ENCODE peak calls at places on chromosomes 12 and 14, in five cellular contexts. Z is pancreas, P is Panc1, X is right lobe of liver, Q is NT2/D1. J is an unnamed sample.

GRCh38 chr12:66708704-66709443 is 30.0 kb upstream of the GRIP1 start:
- DNase-seq in P (no peak), Q (no peak), X (no peak), Z (no peak), J (no peak)

GRCh38 chr12:1935700-1936378 is 17.4 kb upstream of the CACNA2D4 start:
- DNase-seq in Z (peak; percentile 77), X (peak; percentile 68), Q (no peak), P (no peak), J (peak; percentile 22)

GRCh38 chr14:69326611-69327010 is 66.7 kb downstream of the GALNT16 start:
- DNase-seq in X (no peak), Z (no peak), Q (no peak), P (no peak), J (no peak)

GRCh38 chr14:90795744-90796143 is 20.5 kb downstream of the TTC7B start:
- DNase-seq in P (peak; percentile 22), Z (no peak), X (no peak), Q (no peak), J (no peak)

GRCh38 chr14:85576161-85576560 is 46.2 kb downstream of the FLRT2 start:
- DNase-seq in P (no peak), Z (no peak), X (no peak), Q (no peak), J (no peak)

GRCh38 chr12:49345048-49345839 is 1.4 kb upstream of the DNAJC22 start:
- DNase-seq in X (peak; percentile 63), Z (no peak), Q (no peak), P (no peak), J (peak; percentile 87)

GRCh38 chr12:109768901-109769670 is 55.5 kb downstream of the FAM222A start:
- DNase-seq in P (no peak), Q (no peak), X (no peak), Z (no peak), J (peak; percentile 60)

GRCh38 chr12:83700858-83701257 is 1014.2 kb downstream of the TMTC2 start:
- DNase-seq in P (no peak), Z (no peak), Q (no peak), X (no peak), J (no peak)

GRCh38 chr14:105773584-105773983 is 247.2 kb downstream of the TMEM121 start:
- DNase-seq in P (no peak), Q (no peak), Z (no peak), X (no peak), J (no peak)

GRCh38 chr14:77882098-77882497 is 82.2 kb downstream of the ADCK1 start:
- DNase-seq in X (no peak), Q (no peak), P (no peak), Z (peak; percentile 25), J (no peak)

GRCh38 chr12:46930101-46930500 is 104.3 kb upstream of the SLC38A4 start:
- DNase-seq in P (no peak), Q (no peak), Z (no peak), X (no peak), J (no peak)

GRCh38 chr12:54044425-54045093 is 9.1 kb upstream of the HOXC4 start:
- DNase-seq in P (no peak), Z (no peak), Q (no peak), X (no peak), J (no peak)

GRCh38 chr14:70188608-70189540 is at the start of gene SLC8A3:
- DNase-seq in P (no peak), Q (no peak), Z (no peak), X (peak; percentile 33), J (peak; percentile 87)

GRCh38 chr14:101521978-101522377 is 39.3 kb upstream of the DIO3 start:
- DNase-seq in Q (no peak), Z (no peak), P (no peak), X (no peak), J (no peak)

GRCh38 chr12:44046732-44047417 is 211.0 kb downstream of the TMEM117 start:
- DNase-seq in Q (no peak), X (no peak), P (no peak), Z (no peak), J (no peak)

GRCh38 chr12:89469361-89469760 is 55.2 kb downstream of the GALNT4 start:
- DNase-seq in X (no peak), Z (no peak), Q (no peak), P (no peak), J (no peak)

GRCh38 chr12:77243345-77243744 is 178.0 kb upstream of the E2F7 start:
- DNase-seq in P (no peak), X (no peak), Q (no peak), Z (no peak), J (no peak)

GRCh38 chr12:15966426-15966825 is 55.3 kb downstream of the DERA start:
- DNase-seq in P (no peak), Z (no peak), Q (no peak), X (no peak), J (no peak)

GRCh38 chr12:5898874-5899273 is 46.2 kb downstream of the ANO2 start:
- DNase-seq in P (no peak), X (no peak), Z (no peak), Q (no peak), J (peak; percentile 74)

GRCh38 chr12:91181053-91181452 is 1.6 kb downstream of the DCN start:
- DNase-seq in P (no peak), Q (no peak), Z (no peak), X (no peak), J (no peak)

GRCh38 chr12:39413836-39414771 is 28.8 kb downstream of the KIF21A start:
- DNase-seq in Z (no peak), X (no peak), P (no peak), Q (no peak), J (no peak)

GRCh38 chr12:12723147-12723680 is 6.0 kb downstream of the CDKN1B start:
- DNase-seq in P (no peak), Q (no peak), X (no peak), Z (no peak), J (no peak)
- H3K36me3 ChIP-seq in P (peaks cover 11% of the 10 kb centered on the region), Q (peaks cover 45% of the 10 kb centered on the region), X (peaks cover 19% of the 10 kb centered on the region), Z (peaks cover 4% of the 10 kb centered on the region), J (peaks cover 11% of the 10 kb centered on the region)

DNA sequence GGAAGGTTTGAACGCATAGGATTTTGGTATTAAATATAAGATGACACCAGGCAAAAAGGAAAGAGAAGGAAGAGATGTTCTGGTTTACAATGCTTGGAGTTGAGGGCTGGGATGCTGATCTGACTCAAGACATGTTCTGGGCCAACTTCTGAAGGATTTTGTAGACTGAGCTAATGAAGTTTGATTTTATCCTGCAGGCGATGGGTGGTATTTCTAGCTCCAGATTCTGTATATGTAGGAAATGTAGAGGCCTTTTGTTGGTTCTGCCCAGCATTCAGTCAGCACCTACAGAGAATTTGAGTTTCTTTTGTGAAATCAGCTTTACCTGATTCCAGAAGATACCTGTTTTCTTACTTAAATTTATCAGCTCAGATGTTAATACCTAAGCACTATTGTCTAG is 48.2 kb downstream of the VEZT start:
- DNase-seq in Q (no peak), X (no peak), Z (no peak), P (no peak), J (peak; percentile 16)
- H3K36me3 ChIP-seq in Q (peaks cover 62% of the 10 kb centered on the region), X (peaks cover 36% of the 10 kb centered on the region), Z (peaks cover 4% of the 10 kb centered on the region), P (peaks cover 23% of the 10 kb centered on the region), J (peaks cover 7% of the 10 kb centered on the region)

DNA sequence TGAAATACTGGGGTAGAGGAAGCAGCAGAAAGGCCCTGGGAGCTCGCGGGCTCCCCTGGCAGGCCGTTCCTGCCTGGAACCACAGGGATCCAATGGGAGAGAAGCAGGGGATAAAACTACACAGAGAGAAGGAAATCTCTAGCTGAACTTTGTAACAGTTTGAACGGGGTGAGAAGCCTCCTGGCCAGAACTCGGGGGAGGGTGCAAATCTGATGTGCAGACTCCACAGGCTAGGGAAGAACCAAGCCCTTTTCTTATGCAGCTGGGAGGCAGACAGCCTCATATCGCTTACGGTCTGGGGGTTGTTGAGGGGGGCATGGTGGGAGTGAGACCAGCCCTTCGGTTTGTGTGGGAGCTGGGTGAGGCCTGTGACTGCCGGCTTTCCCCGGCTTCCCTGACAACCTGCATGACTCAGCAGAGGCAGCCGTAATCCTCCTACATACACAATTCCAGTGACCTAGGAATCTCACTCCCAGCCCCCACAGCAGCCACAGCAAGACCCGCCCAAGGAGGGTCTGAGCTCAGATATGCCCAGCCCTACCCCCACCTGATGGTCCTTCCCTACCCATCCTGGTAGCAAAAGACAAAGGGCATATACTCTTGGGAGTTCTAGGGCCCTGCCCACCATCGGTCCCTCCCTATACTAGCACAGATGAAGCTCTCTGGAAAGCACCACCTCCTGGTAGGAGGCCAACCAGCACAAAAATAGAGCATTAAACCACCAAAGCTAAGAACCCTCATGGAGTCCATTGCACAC is 143.0 kb downstream of the TMTC1 start:
- DNase-seq in Q (peak; percentile 88), P (no peak), X (peak; percentile 67), Z (no peak), J (no peak)
- H3K36me3 ChIP-seq in Q (no peaks in the 10 kb centered on the region), P (no peaks in the 10 kb centered on the region), X (no peaks in the 10 kb centered on the region), Z (no peaks in the 10 kb centered on the region), J (no peaks in the 10 kb centered on the region)

GRCh38 chr14:20382526-20382925 is 30.8 kb downstream of the TEP1 start:
- DNase-seq in P (no peak), Q (no peak), X (no peak), Z (no peak), J (no peak)

GRCh38 chr14:20381341-20381740 is 32.0 kb downstream of the TEP1 start:
- DNase-seq in Q (no peak), P (no peak), Z (no peak), X (no peak), J (no peak)

GRCh38 chr14:20383636-20384035 is 29.7 kb downstream of the TEP1 start:
- DNase-seq in P (no peak), Q (no peak), X (no peak), Z (no peak), J (no peak)

GRCh38 chr14:20384321-20384720 is 29.0 kb downstream of the TEP1 start:
- DNase-seq in X (no peak), Z (no peak), Q (no peak), P (no peak), J (no peak)

DNA sequence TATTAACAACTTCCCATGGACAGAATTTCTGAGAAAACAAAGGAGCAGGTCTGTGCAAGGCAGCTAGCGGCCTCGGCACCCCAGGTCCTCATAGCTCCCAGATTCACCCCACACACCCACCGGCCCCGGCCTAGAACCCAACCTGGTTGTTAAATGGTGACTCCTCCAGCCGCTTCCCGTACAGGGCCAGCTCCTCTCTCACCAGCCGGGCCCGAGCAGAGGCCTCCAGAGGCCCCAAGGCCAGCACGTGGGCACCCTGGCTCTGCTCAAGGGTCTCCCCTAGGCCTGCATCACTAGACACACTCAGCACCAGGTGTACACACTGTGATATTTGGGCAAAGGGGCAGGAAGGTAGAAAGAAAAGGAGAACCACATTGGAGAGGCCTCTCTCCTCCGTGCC is 30.3 kb downstream of the TEP1 start:
- DNase-seq in X (no peak), P (no peak), Z (no peak), Q (no peak), J (no peak)
- H3K36me3 ChIP-seq in X (peaks cover 89% of the 10 kb centered on the region), P (peaks cover 4% of the 10 kb centered on the region), Z (peaks cover 43% of the 10 kb centered on the region), Q (peaks cover 82% of the 10 kb centered on the region), J (peaks cover 31% of the 10 kb centered on the region)

DNA sequence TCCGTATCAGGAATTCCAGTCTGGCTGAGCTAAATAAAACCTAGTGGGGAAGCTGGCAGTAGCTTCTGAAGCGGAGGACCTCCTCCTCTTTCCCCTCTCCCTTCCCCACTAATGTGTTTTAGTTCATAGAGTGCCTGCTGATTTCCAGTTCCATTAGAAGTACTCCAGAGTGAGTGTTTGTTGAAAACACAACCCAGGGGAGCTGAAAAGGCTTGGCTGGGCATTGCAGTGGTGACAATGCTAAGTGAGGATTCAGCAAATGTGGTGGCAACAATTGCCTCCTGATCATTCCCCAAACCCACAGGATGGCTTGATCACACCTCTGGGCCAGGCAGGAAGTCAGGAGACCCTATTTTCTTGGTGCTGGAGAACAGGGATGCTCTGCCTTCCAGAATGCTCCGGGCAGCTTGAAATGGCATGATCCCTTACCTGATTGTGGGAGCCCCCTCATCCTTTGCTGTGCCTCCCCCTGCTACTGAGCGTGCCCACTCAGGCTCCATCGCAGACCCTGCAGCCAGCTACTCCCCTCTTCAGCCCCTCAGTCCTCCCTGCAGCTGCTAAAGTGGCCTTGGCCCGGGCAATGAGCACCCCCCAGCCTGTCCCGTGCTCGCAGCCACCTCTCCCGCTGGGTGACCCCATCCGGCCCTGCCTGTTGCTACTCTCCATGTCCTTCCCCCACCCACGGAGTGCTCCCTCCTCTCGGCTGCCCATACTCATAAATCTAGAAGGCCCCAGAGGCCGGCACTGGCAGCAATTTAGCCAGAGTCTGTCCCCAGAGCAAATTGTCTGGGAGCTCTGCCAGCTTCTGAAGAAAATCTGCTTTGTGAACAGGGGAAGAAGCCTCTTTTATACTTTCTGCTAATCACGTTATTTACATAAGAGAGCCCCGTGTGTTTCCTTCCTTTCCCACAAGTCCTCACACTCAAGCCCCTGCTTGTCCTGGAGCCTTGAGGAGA is 143.9 kb upstream of the FRMD6 start:
- DNase-seq in Z (peak; percentile 16), P (no peak), X (no peak), Q (no peak), J (peak; percentile 13)
- H3K36me3 ChIP-seq in Z (no peaks in the 10 kb centered on the region), P (no peaks in the 10 kb centered on the region), X (no peaks in the 10 kb centered on the region), Q (no peaks in the 10 kb centered on the region), J (no peaks in the 10 kb centered on the region)

J was measured in H7.